ENCODE peak calls at places on chromosome 11, in four cellular contexts. G is adrenal gland, H is breast epithelium, X is ovary. W is an unnamed sample. For H3K4me1 and H3K27me3, the result is how much of the 10 kb centered on the place peaks cover.

GRCh38 chr11:116339306-116339705 is 433.5 kb downstream of the BUD13 start:
- DNase-seq in G (no peak), H (no peak), X (no peak), W (no peak)

GRCh38 chr11:86370922-86371614 is 3.6 kb upstream of the CCDC81 start:
- DNase-seq in H (no peak), X (no peak), G (no peak), W (no peak)

GRCh38 chr11:124602193-124602592 is 9.0 kb upstream of the PANX3 start:
- DNase-seq in G (no peak), X (no peak), H (no peak), W (no peak)

GRCh38 chr11:102882389-102883024 is 7.7 kb upstream of the MMP12 start:
- DNase-seq in G (no peak), X (no peak), H (no peak), W (no peak)

GRCh38 chr11:65492637-65493366 is 6.0 kb upstream of the MALAT1 start:
- DNase-seq in X (peak), H (peak), G (peak), W (no peak)

GRCh38 chr11:58573451-58574104 is 2.1 kb downstream of the LPXN start:
- DNase-seq in H (no peak), X (no peak), G (peak), W (peak)

GRCh38 chr11:34866375-34866774 is 49.8 kb downstream of the APIP start:
- DNase-seq in G (peak), H (no peak), X (no peak), W (no peak)

GRCh38 chr11:102933627-102934026 is 21.9 kb downstream of the MMP13 start:
- DNase-seq in H (no peak), G (no peak), X (no peak), W (no peak)

GRCh38 chr11:73114110-73114834 is 27.8 kb downstream of the FCHSD2 start:
- DNase-seq in X (no peak), G (no peak), H (no peak), W (no peak)

GRCh38 chr11:128772814-128773213 is 78.9 kb downstream of the FLI1 start:
- DNase-seq in H (no peak), X (no peak), G (peak), W (peak)

GRCh38 chr11:78577495-78577894 is 2.8 kb upstream of the NARS2 start:
- DNase-seq in G (no peak), H (no peak), X (no peak), W (no peak)

GRCh38 chr11:7448126-7448525 is 37.2 kb upstream of the OLFML1 start:
- DNase-seq in G (no peak), X (no peak), H (no peak), W (no peak)

GRCh38 chr11:92828576-92828975 is 140.9 kb upstream of the MTNR1B start:
- DNase-seq in G (no peak), H (no peak), X (no peak), W (no peak)

GRCh38 chr11:3723014-3723708 is 52.0 kb upstream of the CHRNA10 start:
- DNase-seq in G (no peak), H (no peak), X (no peak), W (no peak)

GRCh38 chr11:97965849-97966646 is 1054.7 kb upstream of the CNTN5 start:
- DNase-seq in H (no peak), G (no peak), X (no peak), W (no peak)

GRCh38 chr11:132126973-132127900 is 756.8 kb downstream of the NTM start:
- DNase-seq in G (peak), H (peak), X (no peak), W (no peak)

GRCh38 chr11:57493507-57494503 is 21.7 kb downstream of the SLC43A1 start:
- DNase-seq in X (peak), G (peak), H (peak), W (peak)

GRCh38 chr11:68398870-68399865 is 61.4 kb upstream of the PPP6R3 start:
- DNase-seq in G (peak), X (peak), H (peak), W (no peak)

GRCh38 chr11:122897606-122898210 is 15.1 kb downstream of the JHY start:
- DNase-seq in G (no peak), X (no peak), H (no peak), W (no peak)

GRCh38 chr11:34837246-34837856 is 78.8 kb downstream of the APIP start:
- DNase-seq in H (no peak), X (no peak), G (peak), W (no peak)

GRCh38 chr11:75797116-75797515 is 17.9 kb upstream of the UVRAG start:
- DNase-seq in X (no peak), H (no peak), G (no peak), W (no peak)

GRCh38 chr11:11396290-11397042 is 43.4 kb upstream of the CSNK2A3 start:
- DNase-seq in G (no peak), H (no peak), X (no peak), W (no peak)

GRCh38 chr11:32817181-32817842 is 12.4 kb upstream of the PRRG4 start:
- DNase-seq in H (no peak), X (no peak), G (no peak), W (no peak)

GRCh38 chr11:134800826-134801225 is 388.8 kb upstream of the B3GAT1 start:
- DNase-seq in G (no peak), X (no peak), H (no peak), W (no peak)

GRCh38 chr11:132056689-132057088 is 686.3 kb downstream of the NTM start:
- DNase-seq in H (no peak), G (no peak), X (no peak), W (no peak)

GRCh38 chr11:65224939-65225283 is 36.9 kb upstream of the POLA2 start:
- DNase-seq in H (peak), X (no peak), G (peak), W (no peak)

GRCh38 chr11:67306769-67307544 is 3.6 kb downstream of the SSH3 start:
- DNase-seq in H (no peak), G (no peak), X (peak), W (no peak)

GRCh38 chr11:61585115-61585514 is 4.2 kb upstream of the SYT7 start:
- DNase-seq in G (no peak), X (no peak), H (no peak), W (no peak)

GRCh38 chr11:86800076-86800955 is at the start of gene PRSS23:
- DNase-seq in X (peak), G (peak), H (no peak), W (no peak)

GRCh38 chr11:44944181-44944852 is 6.4 kb downstream of the TP53I11 start:
- DNase-seq in G (no peak), H (no peak), X (no peak), W (no peak)

GRCh38 chr11:119093951-119094815 is 7.5 kb downstream of the DPAGT1 start:
- DNase-seq in H (peak), X (peak), G (peak), W (peak)

GRCh38 chr11:82012276-82012675 is 721.4 kb downstream of the FAM181B start:
- DNase-seq in X (no peak), G (no peak), H (no peak), W (no peak)

GRCh38 chr11:69546735-69547370 is 65.4 kb downstream of the LINC01488 start:
- DNase-seq in X (no peak), G (no peak), H (no peak), W (no peak)

GRCh38 chr11:65944191-65944590 is 1.1 kb upstream of the TSGA10IP start:
- DNase-seq in X (no peak), G (no peak), H (no peak), W (no peak)

GRCh38 chr11:119144825-119145476 is 3.9 kb upstream of the ABCG4 start:
- DNase-seq in G (peak), H (peak), X (peak), W (peak)

GRCh38 chr11:102763440-102763839 is 17.0 kb downstream of the MMP10 start:
- DNase-seq in X (no peak), G (no peak), H (no peak), W (no peak)

GRCh38 chr11:66745356-66746235 is 16.6 kb upstream of the SPTBN2 start:
- DNase-seq in H (no peak), X (no peak), G (peak), W (peak)

GRCh38 chr11:9231848-9232177 is 33.3 kb downstream of the DENND5A start:
- DNase-seq in G (peak), X (no peak), H (no peak), W (no peak)

GRCh38 chr11:33701831-33702230 is 1.2 kb upstream of the C11orf91 start:
- DNase-seq in G (peak), X (no peak), H (peak), W (no peak)

GRCh38 chr11:83736689-83737088 is 450.5 kb upstream of the CCDC90B start:
- DNase-seq in X (no peak), G (no peak), H (no peak), W (no peak)
- H3K4me1 ChIP-seq in X (under half), G (under half), H (under half), W (under half)

GRCh38 chr11:121236115-121237001 is 56.2 kb upstream of the SC5D start:
- DNase-seq in G (no peak), H (no peak), X (no peak), W (no peak)
- H3K27me3 ChIP-seq in G (under half), H (under half), X (under half), W (under half)

DNA sequence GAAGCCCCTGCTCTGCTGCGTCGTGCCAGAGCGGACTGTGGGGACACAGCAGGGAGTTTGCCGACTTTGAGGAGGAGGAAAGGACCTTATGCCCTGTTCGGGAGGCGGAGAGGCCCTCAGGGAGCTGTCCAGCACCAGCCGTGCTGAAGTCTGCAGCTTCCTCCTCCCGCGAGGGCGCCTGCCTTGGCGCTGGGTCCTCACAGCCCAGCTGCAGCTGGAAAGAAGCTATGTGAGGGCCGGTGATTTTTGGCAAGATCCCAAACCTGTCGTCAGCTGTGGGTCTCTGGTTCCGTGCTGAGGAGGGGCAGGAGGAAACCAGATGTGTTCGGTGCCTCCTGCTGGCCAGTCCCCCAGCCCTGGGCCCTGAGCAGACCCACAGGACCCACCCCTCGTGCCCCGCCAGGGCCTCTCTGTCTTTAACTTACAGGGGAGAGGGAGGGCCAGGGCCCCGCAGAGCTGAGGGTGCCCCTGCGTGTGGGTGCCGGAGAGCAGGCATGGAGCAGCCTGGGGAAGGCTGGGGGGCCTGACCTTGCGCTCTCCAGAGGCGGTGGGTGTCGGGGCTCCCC is 12.0 kb downstream of the BRSK2 start:
- DNase-seq in X (peak), G (peak), H (no peak), W (peak)
- H3K4me1 ChIP-seq in X (under half), G (under half), H (under half), W (under half)

GRCh38 chr11:2586793-2587131 is 113.0 kb downstream of the KCNQ1OT1 start:
- DNase-seq in H (no peak), X (no peak), G (peak), W (no peak)
- H3K27me3 ChIP-seq in H (under half), X (under half), G (under half), W (under half)

GRCh38 chr11:130830563-130830950 is 85.7 kb downstream of the SNX19 start:
- DNase-seq in X (no peak), G (no peak), H (no peak), W (no peak)

GRCh38 chr11:130831506-130832385 is 84.5 kb downstream of the SNX19 start:
- DNase-seq in X (no peak), G (no peak), H (no peak), W (no peak)

GRCh38 chr11:130828741-130829140 is 87.5 kb downstream of the SNX19 start:
- DNase-seq in G (peak), X (no peak), H (no peak), W (no peak)

GRCh38 chr11:130827697-130828377 is 88.4 kb downstream of the SNX19 start:
- DNase-seq in G (peak), H (no peak), X (peak), W (no peak)

GRCh38 chr11:130829801-130830562 is 86.3 kb downstream of the SNX19 start:
- DNase-seq in X (peak), G (peak), H (peak), W (no peak)
- H3K4me1 ChIP-seq in X (under half), G (under half), H (under half), W (under half)

DNA sequence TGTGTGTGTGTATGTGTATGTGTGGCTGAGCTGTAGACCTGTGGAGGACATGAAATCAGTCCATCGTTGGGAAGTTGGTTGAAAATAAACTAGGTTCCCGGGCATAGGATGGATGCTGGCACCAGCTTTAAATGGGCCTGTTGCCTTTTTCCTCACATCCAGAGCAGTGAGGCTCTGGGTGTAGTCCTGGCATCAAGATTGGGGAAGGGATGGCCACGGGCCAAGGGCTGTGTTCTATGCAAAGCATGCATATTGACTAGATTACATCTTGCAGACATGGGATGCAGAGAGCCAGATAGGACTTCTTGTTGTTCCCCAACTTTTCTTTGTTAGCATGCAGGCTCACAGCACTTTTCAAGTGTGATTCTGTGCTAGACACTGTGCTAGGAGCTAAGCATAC is 302.0 kb upstream of the NCAM1 start:
- DNase-seq in H (no peak), X (no peak), G (no peak), W (no peak)
- H3K27me3 ChIP-seq in H (under half), X (under half), G (under half), W (under half)

W was measured in CD4-positive, alpha-beta memory T cell.